ENCODE peak calls at places on chromosomes 3 and 15, in seven cellular contexts. B is A549, E is transverse colon, N is ovary, W is tibial nerve, Y is stomach, X is K562. J is an unnamed sample.

GRCh38 chr3:129441215-129441614 is 1.2 kb downstream of the IFT122 start:
- DNase-seq in E (no peak), B (no peak), Y (no peak), W (no peak), N (no peak), X (no peak), J (no peak)

GRCh38 chr3:129929383-129929782 is 35.9 kb upstream of the TMCC1 start:
- DNase-seq in E (no peak), Y (no peak), W (no peak), N (no peak), B (no peak), X (no peak), J (no peak)

GRCh38 chr15:77642793-77643430 is 10.2 kb upstream of the LINGO1 start:
- DNase-seq in E (peak; percentile 29), B (no peak), W (no peak), Y (no peak), X (no peak), N (no peak), J (no peak)

GRCh38 chr3:167166594-167167253 is 213.4 kb downstream of the ZBBX start:
- DNase-seq in E (no peak), N (no peak), Y (no peak), W (no peak), B (no peak), X (no peak), J (no peak)

GRCh38 chr3:106688463-106688862 is 688.8 kb upstream of the CCDC54 start:
- DNase-seq in E (no peak), N (no peak), X (no peak), W (no peak), B (peak; percentile 20), Y (no peak), J (no peak)

GRCh38 chr3:11764931-11765363 is 81.7 kb downstream of the TAMM41 start:
- DNase-seq in Y (no peak), E (no peak), N (no peak), X (no peak), W (no peak), B (no peak), J (no peak)

GRCh38 chr3:196284396-196284795 is 3.1 kb downstream of the PCYT1A start:
- DNase-seq in B (no peak), X (no peak), E (no peak), Y (no peak), W (no peak), N (no peak), J (no peak)

GRCh38 chr15:67843571-67844387 is 3.9 kb upstream of the RNU6-1 start:
- DNase-seq in W (no peak), X (no peak), N (peak; percentile 80), Y (no peak), E (no peak), B (no peak), J (no peak)

GRCh38 chr3:117603097-117603496 is 893.5 kb downstream of the TUSC7 start:
- DNase-seq in B (no peak), Y (no peak), N (no peak), X (no peak), E (no peak), W (no peak), J (no peak)

GRCh38 chr15:94666553-94666952 is 435.2 kb downstream of the MCTP2 start:
- DNase-seq in W (no peak), N (no peak), Y (no peak), E (no peak), X (peak; percentile 12), B (no peak), J (no peak)

GRCh38 chr15:48681274-48681840 is 35.8 kb upstream of the FBN1 start:
- DNase-seq in N (no peak), Y (no peak), X (no peak), W (no peak), B (no peak), E (no peak), J (no peak)

GRCh38 chr3:43752908-43753307 is 62.2 kb downstream of the ABHD5 start:
- DNase-seq in X (no peak), Y (no peak), W (no peak), N (no peak), E (no peak), B (no peak), J (no peak)

GRCh38 chr3:50617096-50617791 is at the start of gene MAPKAPK3:
- DNase-seq in X (no peak), Y (peak; percentile 57), N (peak; percentile 58), E (peak; percentile 66), B (no peak), W (no peak), J (no peak)

GRCh38 chr3:122987231-122987630 is 40.3 kb downstream of the SEMA5B start:
- DNase-seq in W (no peak), B (no peak), Y (no peak), X (no peak), E (no peak), N (no peak), J (no peak)

GRCh38 chr3:66819993-66820501 is 178.1 kb upstream of the KBTBD8 start:
- DNase-seq in W (no peak), E (no peak), N (no peak), Y (no peak), X (no peak), B (no peak), J (no peak)

GRCh38 chr15:28043625-28044520 is 55.2 kb downstream of the OCA2 start:
- DNase-seq in Y (no peak), X (no peak), B (no peak), W (no peak), E (no peak), N (no peak), J (no peak)

GRCh38 chr15:24877174-24877573 is 77.6 kb upstream of the SNRPN start:
- DNase-seq in E (no peak), N (no peak), W (no peak), X (no peak), Y (no peak), B (no peak), J (no peak)

GRCh38 chr3:110738531-110738930 is 333.1 kb upstream of the NECTIN3 start:
- DNase-seq in X (no peak), E (no peak), Y (no peak), B (no peak), W (no peak), N (no peak), J (no peak)

GRCh38 chr3:153385343-153385742 is 223.3 kb downstream of the RAP2B start:
- DNase-seq in Y (no peak), E (no peak), W (no peak), X (no peak), B (no peak), N (no peak), J (no peak)

GRCh38 chr15:70253461-70254156 is 155.9 kb upstream of the TLE3 start:
- DNase-seq in W (no peak), Y (no peak), E (no peak), X (no peak), B (no peak), N (no peak), J (no peak)

GRCh38 chr15:74696808-74697207 is 984 bp upstream of the EDC3 start:
- DNase-seq in E (no peak), W (no peak), N (no peak), Y (no peak), X (no peak), B (no peak), J (no peak)

GRCh38 chr15:74696398-74696729 is 540 bp upstream of the EDC3 start:
- DNase-seq in B (no peak), Y (no peak), X (no peak), W (no peak), N (no peak), E (no peak), J (no peak)

GRCh38 chr15:74692327-74692726 is 3.5 kb downstream of the EDC3 start:
- DNase-seq in Y (no peak), W (no peak), E (no peak), B (no peak), N (no peak), X (no peak), J (no peak)

DNA sequence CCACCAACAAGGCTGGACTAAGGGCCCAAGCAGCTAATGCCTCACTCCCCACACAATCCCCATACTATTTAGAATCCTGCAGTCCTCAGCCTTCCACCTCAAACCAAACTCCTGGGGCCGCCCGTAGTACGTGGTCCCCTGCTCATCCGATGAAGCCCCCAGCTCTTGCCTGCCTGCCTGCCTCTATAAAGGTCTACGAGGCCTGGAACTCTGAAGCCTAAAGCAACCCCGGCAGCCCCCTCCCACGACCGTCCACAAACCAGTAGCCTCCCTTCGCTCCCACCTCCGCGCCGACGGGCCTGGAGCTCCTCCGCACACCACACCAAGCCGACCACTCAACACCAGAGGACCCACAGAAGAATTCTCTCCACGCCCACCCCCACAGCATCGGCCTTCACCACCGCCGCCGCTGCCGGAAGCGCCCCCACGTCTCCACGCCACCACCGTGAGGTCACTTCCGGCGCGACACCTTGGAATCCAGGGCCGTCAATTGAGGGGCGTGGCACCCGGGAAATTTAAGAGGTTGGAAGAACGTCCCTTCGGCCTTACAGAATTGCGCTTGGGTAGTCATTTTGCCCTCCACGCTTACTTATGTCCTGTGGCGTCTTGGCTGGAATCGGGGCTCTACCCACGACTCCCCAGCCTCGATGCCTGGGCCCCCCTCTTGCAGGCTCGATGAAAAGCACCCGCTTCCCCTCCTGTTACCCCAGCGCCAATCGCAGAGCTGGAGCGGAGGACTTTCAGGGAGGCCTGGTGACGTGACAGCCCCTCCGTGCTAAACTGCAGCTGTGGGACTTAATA is at the start of gene EDC3:
- DNase-seq in E (peak; percentile 90), W (peak; percentile 75), N (peak; percentile 83), X (peak; percentile 90), Y (peak; percentile 89), B (peak; percentile 69), J (peak; percentile 40)
- TF ChIP-seq EP300 in E (no peak), W (peak; percentile 44), N (no peak), X (no peak), Y (no peak), B (no peak), J (no peak)

DNA sequence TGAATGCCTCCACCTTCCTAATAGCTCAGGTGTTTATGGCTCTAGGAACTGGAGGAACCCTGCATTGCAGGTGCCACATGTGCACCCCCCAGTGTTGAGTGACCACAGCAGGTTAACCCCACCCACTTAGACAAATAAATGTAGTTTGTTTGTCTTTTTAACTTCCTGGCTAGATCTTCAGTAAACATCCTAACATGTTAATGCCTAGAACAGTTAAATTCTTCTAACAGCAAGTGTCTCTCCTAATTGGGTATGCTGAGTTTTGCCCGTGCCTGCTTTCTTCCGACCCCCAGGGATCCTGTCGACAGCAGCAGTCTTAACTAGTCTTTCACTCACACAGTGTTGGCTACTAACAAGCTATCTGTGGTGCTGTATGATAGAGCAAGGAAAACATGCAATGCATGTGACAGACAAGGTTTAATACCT is 35.5 kb downstream of the SRP14 start:
- DNase-seq in X (no peak), N (no peak), B (no peak), W (no peak), E (no peak), Y (no peak), J (no peak)
- TF ChIP-seq EP300 in X (no peak), N (no peak), B (no peak), W (no peak), E (no peak), Y (no peak), J (no peak)

GRCh38 chr3:23916152-23916885 is 471 bp downstream of the NKIRAS1 start:
- DNase-seq in X (no peak), W (no peak), E (no peak), N (no peak), Y (no peak), B (no peak), J (no peak)
- TF ChIP-seq EP300 in X (no peak), W (no peak), E (no peak), N (no peak), Y (no peak), B (no peak), J (no peak)

DNA sequence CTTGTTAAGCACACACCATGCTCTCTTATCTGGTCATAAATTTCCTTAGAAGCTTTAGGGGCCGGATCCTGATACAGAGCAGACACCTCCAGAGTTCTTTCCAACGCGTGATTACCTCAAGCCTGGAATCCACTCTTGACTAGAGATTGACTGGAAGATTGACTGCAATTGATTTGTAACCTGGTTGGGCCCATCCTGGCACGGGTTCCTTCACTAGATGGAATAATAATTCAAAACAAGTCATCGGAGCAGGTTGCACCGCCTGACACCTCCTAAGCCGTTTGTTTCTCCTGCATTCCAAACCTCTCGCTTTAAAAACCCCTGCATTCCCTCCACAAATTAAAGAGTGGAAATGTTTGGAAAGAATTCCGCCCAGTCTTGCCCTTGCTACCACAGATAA is 344.8 kb downstream of the CHL1 start:
- DNase-seq in Y (no peak), W (no peak), B (no peak), N (no peak), E (no peak), X (no peak), J (no peak)
- TF ChIP-seq EP300 in Y (no peak), W (no peak), B (no peak), N (no peak), E (no peak), X (no peak), J (no peak)